ENCODE peak calls at places on chromosomes 11 and 22, in nine cellular contexts. M, N, Y, F, L, C, O, H and J are unnamed samples. For H3K4me1, the result is how much of the 10 kb centered on the place peaks cover.

GRCh38 chr11:30197869-30198268 is 32.9 kb upstream of the FSHB start:
- DNase-seq in M (no peak), N (no peak), Y (no peak), F (no peak), L (no peak), C (no peak), O (no peak), H (no peak), J (no peak)

GRCh38 chr11:39190751-39191150 is 2268.7 kb downstream of the LRRC4C start:
- DNase-seq in M (peak), N (no peak), Y (no peak), F (no peak), L (no peak), C (no peak), O (no peak), H (no peak), J (no peak)

GRCh38 chr22:17091851-17092250 is 7.1 kb downstream of the IL17RA start:
- DNase-seq in M (peak), N (no peak), Y (peak), F (no peak), L (no peak), C (no peak), O (no peak), H (no peak), J (no peak)

GRCh38 chr11:59358020-59358419 is 675 bp upstream of the OR5AN1 start:
- DNase-seq in M (no peak), N (no peak), Y (no peak), F (no peak), L (no peak), C (no peak), O (no peak), H (no peak), J (no peak)

GRCh38 chr11:74169736-74170458 is 905 bp downstream of the C2CD3 start:
- DNase-seq in M (no peak), N (no peak), Y (no peak), F (no peak), L (no peak), C (no peak), O (no peak), H (no peak), J (peak)

GRCh38 chr11:88484873-88485621 is 147.5 kb upstream of the CTSC start:
- DNase-seq in M (peak), N (no peak), Y (peak), F (no peak), L (peak), C (peak), O (no peak), H (peak), J (peak)

GRCh38 chr11:131886201-131886600 is 515.8 kb downstream of the NTM start:
- DNase-seq in M (no peak), N (no peak), Y (no peak), F (no peak), L (no peak), C (no peak), O (no peak), H (no peak), J (no peak)

GRCh38 chr11:36077886-36078685 is 134.2 kb downstream of the LDLRAD3 start:
- DNase-seq in M (no peak), N (no peak), Y (no peak), F (no peak), L (no peak), C (no peak), O (no peak), H (no peak), J (no peak)

GRCh38 chr22:48896766-48897637 is 930.7 kb downstream of the BRD1 start:
- DNase-seq in M (no peak), N (no peak), Y (no peak), F (no peak), L (no peak), C (no peak), O (no peak), H (no peak), J (no peak)

GRCh38 chr11:46102843-46103242 is 18.4 kb downstream of the PHF21A start:
- DNase-seq in M (no peak), N (no peak), Y (no peak), F (no peak), L (no peak), C (no peak), O (no peak), H (no peak), J (no peak)

GRCh38 chr11:130488187-130489026 is 40.0 kb downstream of the ADAMTS15 start:
- DNase-seq in M (no peak), N (no peak), Y (no peak), F (no peak), L (no peak), C (peak), O (no peak), H (no peak), J (no peak)

GRCh38 chr11:74672956-74673895 is 58.0 kb downstream of the CHRDL2 start:
- DNase-seq in M (no peak), N (no peak), Y (peak), F (peak), L (peak), C (peak), O (no peak), H (no peak), J (peak)

GRCh38 chr11:121672630-121673487 is 220.1 kb upstream of the SORL1-AS1 start:
- DNase-seq in M (no peak), N (no peak), Y (no peak), F (no peak), L (no peak), C (peak), O (no peak), H (no peak), J (no peak)

GRCh38 chr11:18958221-18958910 is 19.2 kb upstream of the MRGPRX1 start:
- DNase-seq in M (peak), N (no peak), Y (peak), F (no peak), L (peak), C (no peak), O (no peak), H (no peak), J (no peak)

GRCh38 chr11:35303596-35304392 is 115.6 kb downstream of the SLC1A2 start:
- DNase-seq in M (no peak), N (peak), Y (no peak), F (peak), L (no peak), C (peak), O (no peak), H (no peak), J (peak)

GRCh38 chr11:106399075-106399500 is 321.6 kb downstream of the AASDHPPT start:
- DNase-seq in M (no peak), N (peak), Y (no peak), F (no peak), L (peak), C (peak), O (no peak), H (no peak), J (no peak)

GRCh38 chr22:38860291-38861169 is 11.5 kb downstream of the CBX6 start:
- DNase-seq in M (peak), N (no peak), Y (peak), F (no peak), L (no peak), C (no peak), O (no peak), H (no peak), J (no peak)

GRCh38 chr11:70075836-70076235 is 2.3 kb upstream of the ANO1 start:
- DNase-seq in M (no peak), N (no peak), Y (peak), F (no peak), L (no peak), C (no peak), O (no peak), H (no peak), J (no peak)

GRCh38 chr11:64204464-64204989 is 2.0 kb upstream of the FERMT3 start:
- DNase-seq in M (peak), N (peak), Y (peak), F (peak), L (peak), C (peak), O (peak), H (peak), J (peak)

GRCh38 chr11:33266418-33267215 is 9.4 kb downstream of the HIPK3 start:
- DNase-seq in M (peak), N (no peak), Y (no peak), F (no peak), L (peak), C (peak), O (no peak), H (no peak), J (no peak)

GRCh38 chr11:62804310-62805043 is 763 bp downstream of the NXF1 start:
- DNase-seq in M (no peak), N (no peak), Y (no peak), F (no peak), L (no peak), C (peak), O (no peak), H (no peak), J (peak)

GRCh38 chr22:42996646-42997365 is 18.1 kb downstream of the PACSIN2 start:
- DNase-seq in M (no peak), N (no peak), Y (no peak), F (no peak), L (no peak), C (no peak), O (no peak), H (no peak), J (peak)

GRCh38 chr11:72352859-72353551 is 81.3 kb downstream of the CLPB start:
- DNase-seq in M (peak), N (no peak), Y (peak), F (no peak), L (no peak), C (peak), O (peak), H (no peak), J (no peak)

GRCh38 chr11:64916040-64916847 is 765 bp downstream of the ATG2A start:
- DNase-seq in M (peak), N (no peak), Y (peak), F (peak), L (peak), C (peak), O (no peak), H (peak), J (peak)

GRCh38 chr11:65921033-65921555 is 1.9 kb downstream of the DRAP1 start:
- DNase-seq in M (no peak), N (no peak), Y (no peak), F (no peak), L (no peak), C (no peak), O (no peak), H (no peak), J (no peak)
- H3K4me3 ChIP-seq in M (no peak), N (no peak), Y (no peak), F (no peak), L (no peak), C (peak), O (peak), H (no peak), J (no peak)

GRCh38 chr22:35754761-35755160 is 37.1 kb downstream of the APOL5 start:
- DNase-seq in M (no peak), N (no peak), Y (no peak), F (no peak), L (no peak), C (no peak), O (no peak), H (no peak), J (no peak)
- H3K4me1 ChIP-seq in M (under half), N (under half), Y (under half), F (under half), L (under half), C (under half), O (under half), H (under half), J (under half)

DNA sequence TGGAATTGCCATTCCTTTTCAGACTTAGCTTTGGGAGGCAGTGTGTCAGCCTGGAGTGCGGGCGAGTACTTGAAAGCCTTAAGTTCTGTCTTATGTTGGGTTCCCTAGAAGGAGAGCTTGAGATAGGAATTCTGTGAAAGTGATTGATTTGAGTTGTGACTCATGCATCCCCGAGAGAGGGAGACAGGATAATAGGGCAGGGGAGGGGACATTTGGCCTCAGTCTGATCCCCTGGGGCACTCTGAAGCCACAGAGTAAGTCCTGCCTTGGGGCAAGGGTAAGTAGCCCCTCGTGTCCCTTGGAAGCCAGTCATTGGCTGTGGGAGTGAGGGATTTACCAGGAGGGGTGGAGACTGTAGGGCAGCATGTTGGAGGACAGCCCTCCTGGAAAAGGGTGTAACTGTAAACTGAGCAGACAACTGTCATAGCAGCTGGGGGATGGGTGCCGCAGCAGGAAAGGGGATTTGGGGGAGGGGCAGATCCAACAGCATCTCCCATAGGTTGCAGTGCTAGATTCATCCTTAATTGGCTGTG is 44.0 kb downstream of the KIAA1671 start:
- DNase-seq in M (peak), N (no peak), Y (peak), F (no peak), L (peak), C (peak), O (peak), H (no peak), J (no peak)
- H3K4me3 ChIP-seq in M (peak), N (no peak), Y (peak), F (no peak), L (no peak), C (no peak), O (no peak), H (no peak), J (no peak)

GRCh38 chr11:11524436-11525038 is 97.3 kb downstream of the GALNT18 start:
- DNase-seq in M (no peak), N (no peak), Y (no peak), F (no peak), L (no peak), C (no peak), O (no peak), H (no peak), J (no peak)

GRCh38 chr11:11520231-11521015 is 101.4 kb downstream of the GALNT18 start:
- DNase-seq in M (peak), N (no peak), Y (no peak), F (no peak), L (no peak), C (no peak), O (no peak), H (no peak), J (no peak)

GRCh38 chr11:11514246-11514645 is 107.6 kb downstream of the GALNT18 start:
- DNase-seq in M (peak), N (no peak), Y (no peak), F (no peak), L (no peak), C (no peak), O (no peak), H (no peak), J (no peak)

GRCh38 chr11:11521306-11522002 is 100.4 kb downstream of the GALNT18 start:
- DNase-seq in M (no peak), N (no peak), Y (no peak), F (no peak), L (no peak), C (no peak), O (no peak), H (no peak), J (no peak)

DNA sequence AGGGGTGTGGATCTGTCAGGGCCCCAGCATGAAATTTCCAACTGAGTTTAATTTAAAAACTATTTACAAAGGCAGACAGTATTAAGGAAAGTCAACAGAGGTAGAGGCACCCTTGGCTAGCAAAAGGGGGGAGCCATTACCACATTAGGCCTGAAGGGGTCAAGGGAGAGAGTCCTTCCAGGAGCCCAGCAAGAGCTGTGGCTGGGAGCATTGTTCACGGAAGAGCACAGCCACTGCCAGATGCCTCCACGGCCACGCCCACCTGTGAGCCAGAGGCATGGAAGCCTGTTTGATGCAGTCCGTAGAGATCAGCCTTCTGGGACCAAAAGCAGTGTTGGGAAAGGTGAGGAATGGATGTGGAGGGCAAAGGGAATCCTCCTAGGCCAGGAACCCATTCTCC is 102.6 kb downstream of the GALNT18 start:
- DNase-seq in M (peak), N (no peak), Y (peak), F (no peak), L (no peak), C (no peak), O (no peak), H (no peak), J (no peak)
- H3K4me1 ChIP-seq in M (under half), N (under half), Y (under half), F (under half), L (under half), C (under half), O (under half), H (under half), J (under half)

GRCh38 chr11:68315581-68315920 is 3.2 kb downstream of the LRP5 start:
- DNase-seq in M (no peak), N (no peak), Y (no peak), F (no peak), L (peak), C (no peak), O (no peak), H (no peak), J (peak)
- H3K4me3 ChIP-seq in M (no peak), N (no peak), Y (no peak), F (no peak), L (peak), C (no peak), O (no peak), H (no peak), J (no peak)

GRCh38 chr22:41488596-41489385 is 19.9 kb downstream of the ACO2 start:
- DNase-seq in M (no peak), N (no peak), Y (no peak), F (no peak), L (no peak), C (no peak), O (no peak), H (no peak), J (no peak)

GRCh38 chr22:41491379-41492100 is 22.6 kb downstream of the ACO2 start:
- DNase-seq in M (no peak), N (no peak), Y (no peak), F (no peak), L (no peak), C (peak), O (no peak), H (no peak), J (no peak)

GRCh38 chr22:41488076-41488475 is 19.2 kb downstream of the ACO2 start:
- DNase-seq in M (no peak), N (no peak), Y (no peak), F (no peak), L (no peak), C (no peak), O (no peak), H (no peak), J (no peak)

GRCh38 chr22:41485033-41485432 is 16.1 kb downstream of the ACO2 start:
- DNase-seq in M (no peak), N (no peak), Y (no peak), F (no peak), L (no peak), C (no peak), O (no peak), H (no peak), J (peak)

DNA sequence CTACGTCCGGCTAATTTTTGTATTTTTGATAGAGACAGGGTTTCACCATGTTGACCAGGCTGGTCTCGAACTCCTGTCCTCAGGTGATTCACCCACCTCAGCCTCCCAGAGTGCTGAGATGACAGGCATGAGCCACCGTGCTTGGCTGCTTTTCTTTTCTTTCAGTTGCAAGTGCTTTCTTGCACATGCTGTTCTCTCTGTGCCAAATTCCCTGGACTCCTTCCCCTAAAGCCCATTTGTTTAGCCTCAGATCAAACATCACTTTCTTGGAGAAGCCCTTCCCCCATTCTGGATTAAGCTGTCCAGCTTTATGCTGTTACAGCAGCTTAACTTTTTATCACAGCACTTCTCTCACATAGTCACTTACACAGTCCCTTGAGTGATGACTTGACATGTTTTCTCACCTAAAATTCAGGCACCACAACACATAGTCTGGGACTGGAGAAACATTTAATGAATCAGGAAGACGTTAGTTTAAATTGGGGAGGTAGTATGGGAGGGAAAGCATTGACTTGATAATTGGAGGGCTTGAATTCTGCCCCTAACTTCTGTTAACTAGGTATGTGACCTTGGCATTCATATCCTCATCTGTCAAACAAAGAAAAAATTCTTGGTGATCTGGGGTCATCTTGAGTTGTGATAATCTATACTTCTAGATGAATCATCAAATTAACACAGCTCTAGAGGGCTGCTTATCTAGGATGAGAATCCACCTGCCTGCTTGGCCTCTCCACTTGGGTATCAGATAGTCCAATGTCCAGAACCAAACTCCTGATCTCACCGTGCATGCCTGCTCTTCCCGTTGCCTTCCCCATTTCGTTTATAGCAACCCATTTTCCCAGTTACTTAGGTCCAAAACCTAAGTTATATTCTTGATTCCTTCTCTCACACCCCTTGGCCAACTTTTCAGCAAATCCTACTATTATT is 18.4 kb downstream of the ACO2 start:
- DNase-seq in M (no peak), N (no peak), Y (no peak), F (no peak), L (no peak), C (peak), O (no peak), H (no peak), J (no peak)
- H3K4me1 ChIP-seq in M (half or more), N (half or more), Y (under half), F (under half), L (under half), C (under half), O (under half), H (under half), J (half or more)